ENCODE peak calls at places on chromosome 1, in ten cellular contexts. H is pancreas, R is HEK293T, D is EL, Y is NCI-H748 treated with DMSO at 0.1 percent for 48 hours, Z is GM03348, V is NCI-H1105, S is omental fat pad, N is breast epithelium, E is T-helper 22 cell. M is an unnamed sample.

GRCh38 chr1:201593200-201593828 is 54.4 kb downstream of the NAV1 start:
- DNase-seq in D (peak; percentile 99), Y (no peak), V (no peak), E (no peak), S (no peak), N (no peak), Z (peak; percentile 88), H (no peak), R (no peak), M (peak; percentile 79)

GRCh38 chr1:115429242-115429641 is 91.2 kb upstream of the NGF start:
- DNase-seq in H (no peak), E (no peak), S (no peak), Z (no peak), R (no peak), V (no peak), D (peak; percentile 81), N (no peak), Y (no peak), M (no peak)

GRCh38 chr1:216765346-216766300 is 42.4 kb upstream of the ESRRG start:
- DNase-seq in R (no peak), S (no peak), H (no peak), N (no peak), E (no peak), V (no peak), Z (no peak), Y (no peak), D (no peak), M (no peak)

GRCh38 chr1:58574816-58575215 is 2.2 kb downstream of the TACSTD2 start:
- DNase-seq in S (no peak), N (no peak), Y (no peak), V (no peak), H (no peak), Z (no peak), D (no peak), R (no peak), E (no peak), M (no peak)

GRCh38 chr1:115134850-115135484 is 45.7 kb upstream of the TSPAN2 start:
- DNase-seq in Y (no peak), N (no peak), H (no peak), D (peak; percentile 97), V (no peak), Z (peak; percentile 81), S (no peak), E (no peak), R (no peak), M (peak; percentile 93)

GRCh38 chr1:72623299-72623708 is 341.0 kb upstream of the NEGR1 start:
- DNase-seq in E (no peak), Y (peak; percentile 66), H (no peak), Z (peak; percentile 58), S (no peak), N (no peak), R (peak; percentile 31), V (peak; percentile 23), D (peak; percentile 58), M (no peak)

GRCh38 chr1:230002164-230002803 is 64.8 kb upstream of the GALNT2 start:
- DNase-seq in Y (no peak), E (no peak), R (no peak), S (no peak), Z (no peak), H (no peak), D (no peak), N (no peak), V (no peak), M (no peak)

GRCh38 chr1:225996946-225997545 is 2.1 kb downstream of the SDE2 start:
- DNase-seq in D (peak; percentile 37), V (no peak), N (no peak), E (no peak), R (no peak), H (no peak), Z (no peak), S (no peak), Y (no peak), M (no peak)

GRCh38 chr1:164694505-164694904 is 135.5 kb downstream of the PBX1 start:
- DNase-seq in V (no peak), D (no peak), Z (no peak), Y (no peak), N (no peak), R (no peak), E (no peak), S (no peak), H (no peak), M (no peak)

GRCh38 chr1:181793826-181794225 is 267.7 kb downstream of the ZNF648 start:
- DNase-seq in H (no peak), N (no peak), Y (no peak), R (no peak), V (no peak), D (no peak), E (no peak), Z (no peak), S (no peak), M (no peak)

GRCh38 chr1:206739411-206740076 is 31.0 kb upstream of the IL19 start:
- DNase-seq in D (peak; percentile 69), S (no peak), H (no peak), R (no peak), V (no peak), Z (no peak), N (no peak), Y (no peak), E (no peak), M (no peak)

GRCh38 chr1:74195339-74195738 is 2.6 kb downstream of the LRRIQ3 start:
- DNase-seq in Z (no peak), N (no peak), S (no peak), D (no peak), V (no peak), E (no peak), R (no peak), H (no peak), Y (no peak), M (no peak)

GRCh38 chr1:113320972-113321680 is 69.2 kb upstream of the MAGI3 start:
- DNase-seq in S (no peak), Z (no peak), R (no peak), Y (no peak), H (no peak), E (no peak), D (no peak), V (no peak), N (no peak), M (no peak)

GRCh38 chr1:87278791-87279190 is 49.9 kb upstream of the LMO4 start:
- DNase-seq in R (no peak), Z (peak; percentile 53), V (no peak), N (no peak), S (no peak), Y (no peak), D (no peak), E (no peak), H (no peak), M (no peak)

GRCh38 chr1:4796161-4796998 is 142.0 kb downstream of the AJAP1 start:
- DNase-seq in R (no peak), S (no peak), V (no peak), N (no peak), Y (no peak), H (no peak), Z (no peak), D (no peak), E (no peak), M (no peak)

GRCh38 chr1:211738709-211739301 is 63.4 kb upstream of the NEK2 start:
- DNase-seq in V (no peak), H (no peak), Y (no peak), N (no peak), S (no peak), E (no peak), D (peak; percentile 9), Z (no peak), R (no peak), M (no peak)

GRCh38 chr1:147541672-147542548 is 609 bp downstream of the BCL9 start:
- DNase-seq in S (no peak), D (peak; percentile 46), N (no peak), E (no peak), Z (peak; percentile 61), H (peak; percentile 39), R (peak; percentile 50), V (peak; percentile 8), Y (no peak), M (no peak)

GRCh38 chr1:206470692-206471414 is 577 bp downstream of the IKBKE start:
- DNase-seq in H (no peak), S (no peak), D (peak; percentile 85), R (no peak), Y (no peak), E (no peak), Z (peak; percentile 79), N (no peak), V (no peak), M (peak; percentile 73)

GRCh38 chr1:150575518-150576366 is 3.7 kb downstream of the MCL1 start:
- DNase-seq in R (no peak), V (peak; percentile 19), D (peak; percentile 21), S (no peak), H (no peak), Y (no peak), N (no peak), Z (no peak), E (no peak), M (no peak)

GRCh38 chr1:93905734-93906133 is 3.5 kb downstream of the GCLM start:
- DNase-seq in V (no peak), H (no peak), Z (peak; percentile 41), E (no peak), N (no peak), S (no peak), D (peak; percentile 64), Y (no peak), R (no peak), M (no peak)

GRCh38 chr1:214018605-214019268 is 31.0 kb downstream of the PROX1 start:
- DNase-seq in S (no peak), Z (no peak), D (no peak), N (no peak), V (peak; percentile 75), H (no peak), R (no peak), Y (peak; percentile 58), E (no peak), M (no peak)

GRCh38 chr1:158422215-158422614 is 3.8 kb downstream of the OR10K2 start:
- DNase-seq in Y (no peak), H (no peak), N (no peak), V (no peak), Z (no peak), S (no peak), E (no peak), D (no peak), R (no peak), M (no peak)

GRCh38 chr1:55213029-55213884 is 1.9 kb downstream of the USP24 start:
- DNase-seq in N (no peak), Y (no peak), S (no peak), D (no peak), V (no peak), Z (peak; percentile 23), H (no peak), E (no peak), R (peak; percentile 51), M (no peak)

GRCh38 chr1:16905856-16906702 is 10.3 kb downstream of the RNU1-2 start:
- DNase-seq in D (no peak), R (no peak), N (no peak), V (no peak), S (peak; percentile 13), H (no peak), Z (no peak), Y (no peak), E (no peak), M (peak; percentile 63)

GRCh38 chr1:200890818-200891773 is 3.6 kb upstream of the INAVA start:
- DNase-seq in H (peak; percentile 34), E (no peak), S (no peak), R (peak; percentile 82), V (no peak), D (peak; percentile 67), Z (peak; percentile 79), N (no peak), Y (no peak), M (no peak)

GRCh38 chr1:43452789-43453441 is 816 bp downstream of the HYI start:
- DNase-seq in S (no peak), Z (peak; percentile 58), D (peak; percentile 84), V (no peak), Y (peak; percentile 90), E (no peak), H (no peak), R (peak; percentile 16), N (no peak), M (no peak)

GRCh38 chr1:221169447-221169889 is 290.2 kb downstream of the HLX start:
- DNase-seq in Y (no peak), Z (peak; percentile 33), E (no peak), V (no peak), R (no peak), N (no peak), S (no peak), D (peak; percentile 53), H (peak; percentile 13), M (no peak)

GRCh38 chr1:39378377-39378776 is 113.1 kb upstream of the BMP8A start:
- DNase-seq in Z (no peak), N (no peak), H (no peak), S (no peak), R (peak; percentile 25), E (no peak), V (peak; percentile 14), D (no peak), Y (peak; percentile 95), M (no peak)

M was measured in ascending aorta.